ENCODE peak calls at places on chromosome 17, in eight cellular contexts. K is cardiac fibroblast; Y is sigmoid colon; U is naive thymus-derived CD4-positive, alpha-beta T cell; W is suprapubic skin; V is OCI-LY7; A is GM23248; J is Karpas-422. S is an unnamed sample.

GRCh38 chr17:75634376-75634740 is 1.1 kb downstream of the SMIM5 start:
- DNase-seq in J (no peak), V (no peak), A (no peak), U (no peak), W (no peak), Y (no peak), K (no peak), S (no peak)

GRCh38 chr17:2250140-2251095 is 53.2 kb downstream of the SMG6 start:
- DNase-seq in V (no peak), J (no peak), W (peak; percentile 49), K (peak; percentile 71), A (peak; percentile 52), Y (no peak), U (peak; percentile 73), S (peak; percentile 73)

GRCh38 chr17:3026125-3026855 is 37.1 kb downstream of the OR1D5 start:
- DNase-seq in W (peak; percentile 77), V (no peak), A (no peak), K (no peak), U (no peak), Y (no peak), J (no peak), S (no peak)

GRCh38 chr17:3772764-3773163 is 28.2 kb downstream of the ITGAE start:
- DNase-seq in K (no peak), V (no peak), W (no peak), J (no peak), A (no peak), U (no peak), Y (no peak), S (no peak)

GRCh38 chr17:16171613-16172012 is 43.7 kb downstream of the NCOR1 start:
- DNase-seq in W (no peak), A (no peak), J (no peak), K (no peak), V (no peak), U (no peak), Y (no peak), S (no peak)

GRCh38 chr17:246851-247421 is 65.5 kb upstream of the DOC2B start:
- DNase-seq in V (no peak), U (no peak), Y (peak; percentile 62), K (no peak), A (no peak), W (peak; percentile 63), J (no peak), S (no peak)

GRCh38 chr17:61400058-61400785 is 579 bp downstream of the TBX2 start:
- DNase-seq in U (no peak), V (no peak), A (peak; percentile 81), K (peak; percentile 48), J (no peak), W (no peak), Y (peak; percentile 60), S (no peak)

GRCh38 chr17:47254403-47254943 is 846 bp downstream of the ITGB3 start:
- DNase-seq in J (no peak), K (no peak), W (no peak), U (no peak), V (no peak), Y (peak; percentile 66), A (peak; percentile 41), S (no peak)

GRCh38 chr17:17036520-17036998 is 5.7 kb upstream of the MPRIP start:
- DNase-seq in W (no peak), Y (no peak), V (no peak), J (peak; percentile 90), K (peak; percentile 44), U (no peak), A (peak; percentile 43), S (no peak)

GRCh38 chr17:72719582-72720493 is 372.6 kb downstream of the SLC39A11 start:
- DNase-seq in A (no peak), W (no peak), K (no peak), J (no peak), Y (no peak), U (peak; percentile 46), V (no peak), S (peak; percentile 56)

GRCh38 chr17:11506635-11507034 is 91.6 kb upstream of the DNAH9 start:
- DNase-seq in K (peak; percentile 6), U (no peak), V (peak; percentile 3), J (peak; percentile 75), W (no peak), Y (no peak), A (peak; percentile 6), S (peak; percentile 41)

GRCh38 chr17:17078832-17079231 is 36.6 kb downstream of the MPRIP start:
- DNase-seq in W (no peak), K (no peak), V (no peak), A (no peak), U (no peak), Y (peak; percentile 49), J (no peak), S (no peak)

GRCh38 chr17:34451313-34451712 is 88.3 kb upstream of the CCL1 start:
- DNase-seq in Y (no peak), K (no peak), J (no peak), W (no peak), V (no peak), A (peak; percentile 25), U (no peak), S (no peak)

GRCh38 chr17:75773121-75773807 is 8.3 kb upstream of the GALK1 start:
- DNase-seq in W (peak; percentile 79), Y (peak; percentile 69), J (no peak), U (no peak), K (no peak), V (no peak), A (no peak), S (no peak)

GRCh38 chr17:1645207-1646171 is at the start of gene SCARF1:
- DNase-seq in U (no peak), Y (peak; percentile 79), J (no peak), W (no peak), K (no peak), A (no peak), V (no peak), S (no peak)

GRCh38 chr17:57662021-57662420 is 83.1 kb downstream of the CCDC182 start:
- DNase-seq in W (no peak), Y (peak; percentile 11), K (no peak), J (no peak), A (no peak), V (no peak), U (no peak), S (no peak)
- H3K4me3 ChIP-seq in W (no peak overlapping the region), Y (no peak overlapping the region), K (no peak overlapping the region), J (no peak overlapping the region), A (peak overlapping the region; percentile 57), V (no peak overlapping the region), U (no peak overlapping the region), S (no peak overlapping the region)

GRCh38 chr17:79811036-79811887 is 14.4 kb upstream of the CBX8 start:
- DNase-seq in W (no peak), V (peak; percentile 72), A (peak; percentile 49), K (no peak), J (peak; percentile 83), U (no peak), Y (peak; percentile 68), S (peak; percentile 50)

GRCh38 chr17:79810138-79811027 is 13.5 kb upstream of the CBX8 start:
- DNase-seq in W (no peak), K (peak; percentile 73), U (peak; percentile 75), Y (peak; percentile 82), A (peak; percentile 86), V (peak; percentile 78), J (peak; percentile 94), S (peak; percentile 90)

GRCh38 chr17:79811888-79812205 is 15.0 kb upstream of the CBX8 start:
- DNase-seq in J (peak; percentile 53), A (no peak), Y (no peak), W (no peak), K (no peak), V (no peak), U (no peak), S (no peak)

GRCh38 chr17:79808763-79809529 is 12.1 kb upstream of the CBX8 start:
- DNase-seq in V (peak; percentile 64), Y (no peak), W (no peak), A (no peak), K (peak; percentile 46), U (peak; percentile 48), J (peak; percentile 61), S (peak; percentile 62)

DNA sequence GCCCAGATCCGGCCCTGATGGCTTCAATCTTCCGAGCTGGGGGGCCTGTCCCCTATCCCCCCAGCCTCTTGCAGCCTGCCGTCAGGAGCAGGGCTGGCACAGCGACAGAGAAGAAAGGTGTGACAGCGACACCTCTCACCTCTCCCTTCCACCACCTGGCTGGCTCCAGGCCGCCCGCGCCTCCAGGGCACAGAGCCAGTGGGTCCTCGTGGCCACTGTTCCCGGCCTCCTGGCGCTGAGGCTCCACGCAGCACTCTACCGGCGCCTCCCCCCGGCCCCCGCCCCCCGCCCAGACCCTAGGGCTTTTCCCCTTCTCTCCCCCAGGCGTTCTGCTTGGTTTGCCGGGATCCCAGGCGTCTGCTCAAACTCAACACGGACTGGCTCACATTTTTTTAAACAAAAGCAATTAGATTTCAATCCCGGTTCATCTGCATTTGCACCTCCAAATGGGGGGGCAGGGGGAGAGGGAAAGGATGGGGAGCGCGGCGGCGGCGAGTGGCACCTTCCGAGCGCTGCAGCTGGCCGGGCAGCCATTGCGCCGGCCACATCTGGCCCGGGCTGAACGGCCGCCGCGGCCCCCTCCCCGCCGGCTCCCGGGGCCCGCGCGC is 12.8 kb upstream of the CBX8 start:
- DNase-seq in Y (peak; percentile 66), U (no peak), J (no peak), V (no peak), W (no peak), K (no peak), A (no peak), S (no peak)
- H3K4me3 ChIP-seq in Y (no peak overlapping the region), U (no peak overlapping the region), J (peak overlapping the region; percentile 56), V (no peak overlapping the region), W (no peak overlapping the region), K (no peak overlapping the region), A (no peak overlapping the region), S (peak overlapping the region; percentile 34)

DNA sequence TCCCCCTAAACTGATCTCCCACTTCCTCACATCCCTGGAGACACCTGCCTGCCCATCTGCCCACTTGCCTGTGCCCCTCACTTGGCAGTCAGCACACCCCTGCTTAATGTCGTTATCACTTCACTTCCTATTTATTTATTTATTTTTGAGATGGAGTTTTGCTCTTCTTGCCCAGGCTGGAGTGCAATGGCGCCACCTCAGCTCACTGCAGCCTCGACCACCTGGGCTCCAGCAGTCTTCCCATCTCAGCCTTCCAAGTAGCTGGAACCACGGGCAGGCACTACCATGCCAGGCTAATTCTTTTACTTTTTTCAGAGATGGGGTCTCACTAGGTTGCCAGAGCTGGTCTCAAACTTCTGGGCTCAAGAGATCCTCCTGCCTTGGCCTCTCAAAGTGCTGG is 23.5 kb upstream of the PHOSPHO1 start:
- DNase-seq in A (no peak), Y (no peak), J (no peak), K (no peak), U (no peak), V (no peak), W (no peak), S (no peak)
- H3K4me3 ChIP-seq in A (no peak overlapping the region), Y (no peak overlapping the region), J (no peak overlapping the region), K (no peak overlapping the region), U (no peak overlapping the region), V (no peak overlapping the region), W (no peak overlapping the region), S (no peak overlapping the region)

DNA sequence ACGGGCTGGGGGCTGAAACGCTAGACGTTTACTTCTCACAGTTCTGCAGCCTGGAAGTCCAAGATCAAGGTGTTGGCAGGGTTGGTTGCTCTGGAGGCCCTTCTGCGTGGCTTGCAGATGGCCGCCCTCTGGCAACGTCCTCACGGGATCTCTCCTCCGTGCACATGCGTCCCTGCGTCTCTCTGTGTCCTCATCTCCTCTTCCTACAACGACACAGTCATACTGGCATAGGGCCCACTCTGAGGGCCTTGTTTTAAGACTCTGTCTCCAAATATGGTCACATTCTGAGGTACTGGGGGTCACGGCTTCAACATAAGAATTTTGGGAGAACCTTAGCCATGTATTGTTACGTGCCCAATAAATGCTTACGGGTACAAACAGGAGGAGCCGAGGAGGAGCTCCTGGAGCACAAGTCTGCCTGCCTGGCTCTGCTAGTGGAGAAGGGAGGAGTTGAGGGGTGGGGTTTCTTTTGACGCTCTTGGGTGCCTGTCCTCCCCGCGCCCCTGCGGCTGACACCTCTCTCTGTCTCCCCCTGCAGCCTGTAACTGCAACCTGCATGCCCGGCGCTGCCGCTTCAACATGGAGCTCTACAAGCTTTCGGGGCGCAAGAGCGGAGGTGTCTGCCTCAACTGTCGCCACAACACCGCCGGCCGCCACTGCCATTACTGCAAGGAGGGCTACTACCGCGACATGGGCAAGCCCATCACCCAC is 141.1 kb downstream of the NTN1 start:
- DNase-seq in U (no peak), J (peak; percentile 37), K (no peak), A (no peak), W (no peak), V (no peak), Y (no peak), S (no peak)
- H3K4me3 ChIP-seq in U (no peak overlapping the region), J (no peak overlapping the region), K (no peak overlapping the region), A (no peak overlapping the region), W (no peak overlapping the region), V (no peak overlapping the region), Y (no peak overlapping the region), S (no peak overlapping the region)